ENCODE peak calls at places on chromosomes 5 and 9, in eight cellular contexts. I, X, J, Q, Z, D, A and K are unnamed samples.

GRCh38 chr5:117682416-117682815 is 1107.8 kb upstream of the SEMA6A start:
- DNase-seq in I (no peak), Z (no peak), J (peak), A (no peak), Q (no peak), D (no peak), X (no peak), K (no peak)

GRCh38 chr5:112917453-112918005 is 4.5 kb downstream of the REEP5 start:
- DNase-seq in X (no peak), D (no peak), Q (no peak), I (no peak), J (peak), A (no peak), Z (no peak), K (no peak)

GRCh38 chr9:36165766-36166149 is 3.4 kb upstream of the CCIN start:
- DNase-seq in Q (peak), I (peak), Z (peak), J (peak), A (no peak), X (no peak), D (no peak), K (no peak)

GRCh38 chr9:100087218-100087617 is 11.6 kb downstream of the ERP44 start:
- DNase-seq in Q (no peak), A (no peak), X (no peak), D (peak), I (peak), J (peak), Z (no peak), K (no peak)

GRCh38 chr5:68478306-68479091 is 262.9 kb downstream of the PIK3R1 start:
- DNase-seq in A (no peak), I (no peak), Q (peak), J (peak), X (no peak), Z (no peak), D (no peak), K (no peak)

GRCh38 chr5:55680353-55680752 is 31.8 kb downstream of the SLC38A9 start:
- DNase-seq in D (no peak), I (no peak), X (no peak), J (peak), A (no peak), Z (no peak), Q (no peak), K (no peak)

GRCh38 chr5:50889790-50890189 is 223.4 kb downstream of the PARP8 start:
- DNase-seq in J (no peak), Q (peak), A (no peak), I (no peak), X (no peak), D (no peak), Z (no peak), K (no peak)

GRCh38 chr9:90010793-90011192 is 406.0 kb downstream of the GADD45G start:
- DNase-seq in Z (no peak), A (no peak), X (no peak), I (no peak), D (no peak), J (no peak), Q (no peak), K (no peak)

GRCh38 chr5:107772418-107773310 is 101.9 kb upstream of the EFNA5 start:
- DNase-seq in Z (no peak), J (no peak), Q (no peak), D (no peak), X (no peak), I (peak), A (no peak), K (no peak)

GRCh38 chr5:90747693-90748092 is 189.1 kb downstream of the ADGRV1 start:
- DNase-seq in D (no peak), X (no peak), Q (no peak), I (no peak), Z (peak), J (peak), A (peak), K (no peak)

GRCh38 chr5:148759101-148759500 is 67.3 kb upstream of the ADRB2 start:
- DNase-seq in A (no peak), X (no peak), D (no peak), Z (no peak), J (no peak), I (no peak), Q (no peak), K (no peak)

GRCh38 chr9:89655990-89656657 is 51.3 kb downstream of the GADD45G start:
- DNase-seq in Z (no peak), J (no peak), Q (no peak), D (no peak), A (no peak), I (no peak), X (no peak), K (no peak)

GRCh38 chr5:98722188-98722587 is 51.3 kb upstream of the RGMB start:
- DNase-seq in Q (no peak), Z (no peak), D (no peak), A (no peak), J (peak), I (no peak), X (no peak), K (no peak)

GRCh38 chr5:6831678-6832077 is 118.4 kb downstream of the TENT4A start:
- DNase-seq in D (no peak), I (no peak), A (no peak), Z (no peak), X (no peak), J (no peak), Q (no peak), K (no peak)

GRCh38 chr5:55636177-55636576 is 75.9 kb downstream of the SLC38A9 start:
- DNase-seq in D (no peak), A (no peak), Q (no peak), I (no peak), J (no peak), Z (no peak), X (no peak), K (no peak)

GRCh38 chr9:138112090-138112748 is 234.6 kb downstream of the CACNA1B start:
- DNase-seq in I (no peak), Z (no peak), A (no peak), J (no peak), D (no peak), X (no peak), Q (no peak), K (peak)

GRCh38 chr9:89892053-89892419 is 287.2 kb downstream of the GADD45G start:
- DNase-seq in X (no peak), D (no peak), Q (no peak), A (no peak), J (no peak), I (no peak), Z (no peak), K (no peak)

GRCh38 chr9:128393971-128394370 is 22.8 kb downstream of the URM1 start:
- DNase-seq in J (no peak), I (no peak), D (no peak), X (no peak), A (no peak), Z (no peak), Q (no peak), K (no peak)

GRCh38 chr5:148535190-148535589 is 119.1 kb downstream of the HTR4 start:
- DNase-seq in Z (no peak), D (no peak), X (no peak), I (no peak), J (no peak), A (no peak), Q (no peak), K (no peak)

GRCh38 chr9:96391021-96391765 is 7.7 kb upstream of the SLC35D2 start:
- DNase-seq in I (peak), J (no peak), A (no peak), X (no peak), Q (no peak), Z (no peak), D (no peak), K (no peak)

GRCh38 chr9:95190413-95190812 is 127.1 kb downstream of the FANCC start:
- DNase-seq in Z (no peak), Q (no peak), A (no peak), I (no peak), D (no peak), J (no peak), X (no peak), K (no peak)

GRCh38 chr9:137490532-137491186 is 31.5 kb upstream of the NSMF start:
- DNase-seq in D (no peak), Q (no peak), Z (no peak), X (no peak), J (no peak), I (no peak), A (no peak), K (no peak)

GRCh38 chr5:38595149-38595725 is 38.8 kb upstream of the LIFR start:
- DNase-seq in A (no peak), I (no peak), X (peak), J (peak), D (no peak), Q (peak), Z (no peak), K (no peak)

GRCh38 chr9:129550199-129550839 is 70.6 kb downstream of the C9orf50 start:
- DNase-seq in I (peak), Q (peak), J (peak), A (no peak), Z (peak), D (no peak), X (no peak), K (no peak)

GRCh38 chr9:99873531-99873930 is 32.9 kb upstream of the STX17 start:
- DNase-seq in Q (peak), I (no peak), D (no peak), Z (peak), A (peak), J (peak), X (peak), K (no peak)

DNA sequence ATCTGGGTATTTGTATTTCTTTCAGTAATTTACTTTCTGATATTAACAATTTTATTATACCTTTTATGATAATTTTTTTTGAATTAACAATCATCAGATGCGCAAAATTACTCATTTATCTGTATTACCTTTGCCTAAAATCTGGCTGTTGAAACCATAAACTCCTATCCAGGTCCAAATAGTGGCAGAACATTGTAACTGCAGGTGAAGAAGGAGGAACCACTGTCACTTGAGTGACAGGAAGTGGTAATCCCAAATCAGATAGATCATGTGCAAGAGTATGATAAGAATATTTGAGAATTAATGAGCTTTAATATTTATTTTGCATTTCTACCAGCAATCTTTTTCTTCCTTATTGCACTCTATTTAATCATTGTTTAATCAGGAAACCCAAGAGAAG is 139.3 kb upstream of the TLE4 start:
- DNase-seq in X (no peak), D (no peak), A (no peak), Q (no peak), Z (no peak), I (no peak), J (no peak), K (no peak)
- TF ChIP-seq CTCF in X (no peak), D (peak), A (no peak), Q (peak), Z (peak), I (no peak), J (no peak), K (no peak)

GRCh38 chr9:127204771-127205470 is 59.7 kb upstream of the GARNL3 start:
- DNase-seq in D (no peak), Z (peak), Q (peak), I (no peak), X (no peak), A (no peak), J (no peak), K (no peak)
- TF ChIP-seq CTCF in D (peak), Z (no peak), Q (peak), I (no peak), X (peak), A (peak), J (no peak), K (no peak)

GRCh38 chr5:34916518-34916917 is 1.0 kb downstream of the BRIX1 start:
- DNase-seq in Z (no peak), X (no peak), I (no peak), D (no peak), J (no peak), A (no peak), Q (no peak), K (no peak)

GRCh38 chr5:34914671-34915138 is 599 bp downstream of the RAD1 start:
- DNase-seq in Q (peak), A (no peak), X (no peak), D (no peak), Z (no peak), I (no peak), J (peak), K (no peak)

GRCh38 chr5:34915856-34916192 is 313 bp downstream of the BRIX1 start:
- DNase-seq in J (peak), Z (peak), Q (no peak), A (no peak), I (no peak), X (no peak), D (no peak), K (no peak)

GRCh38 chr5:34913072-34913471 is 2.2 kb downstream of the RAD1 start:
- DNase-seq in Z (no peak), D (no peak), Q (peak), A (no peak), I (no peak), X (peak), J (peak), K (no peak)

GRCh38 chr5:34915139-34915855 is at the start of the genes BRIX1 and RAD1:
- DNase-seq in Q (peak), A (peak), I (peak), D (peak), X (peak), J (peak), Z (peak), K (peak)
- TF ChIP-seq CTCF in Q (peak), A (peak), I (no peak), D (no peak), X (no peak), J (peak), Z (no peak), K (no peak)

GRCh38 chr9:33785914-33786313 is 9.4 kb upstream of the PRSS3 start:
- DNase-seq in Q (peak), A (no peak), X (no peak), J (peak), D (no peak), Z (no peak), I (no peak), K (no peak)

GRCh38 chr9:33791117-33791516 is 4.2 kb upstream of the PRSS3 start:
- DNase-seq in I (peak), X (no peak), Z (no peak), Q (peak), D (no peak), J (peak), A (no peak), K (no peak)

GRCh38 chr9:33782395-33783152 is 12.8 kb upstream of the PRSS3 start:
- DNase-seq in I (peak), A (no peak), Q (no peak), Z (no peak), D (no peak), X (peak), J (peak), K (no peak)

GRCh38 chr9:33787839-33788238 is 7.5 kb upstream of the PRSS3 start:
- DNase-seq in D (no peak), X (no peak), Q (no peak), A (no peak), J (no peak), I (no peak), Z (no peak), K (no peak)
- TF ChIP-seq CTCF in D (peak), X (no peak), Q (peak), A (no peak), J (no peak), I (no peak), Z (no peak), K (peak)

GRCh38 chr5:140072812-140073211 is 29.7 kb upstream of the NRG2 start:
- DNase-seq in Q (no peak), J (no peak), X (no peak), I (no peak), Z (no peak), A (no peak), D (no peak), K (no peak)

GRCh38 chr5:140076142-140076541 is 33.0 kb upstream of the NRG2 start:
- DNase-seq in Z (no peak), I (no peak), X (no peak), D (no peak), A (no peak), Q (no peak), J (no peak), K (no peak)

GRCh38 chr5:140073296-140073695 is 30.2 kb upstream of the NRG2 start:
- DNase-seq in D (no peak), Q (peak), X (no peak), A (no peak), I (peak), J (peak), Z (peak), K (peak)

GRCh38 chr5:140076788-140077187 is 33.7 kb upstream of the NRG2 start:
- DNase-seq in X (no peak), D (no peak), Q (no peak), Z (no peak), I (no peak), A (no peak), J (no peak), K (no peak)

GRCh38 chr5:140075371-140075770 is 32.3 kb upstream of the NRG2 start:
- DNase-seq in A (no peak), J (peak), X (no peak), Q (peak), Z (peak), D (no peak), I (no peak), K (no peak)
- TF ChIP-seq CTCF in A (peak), J (no peak), X (peak), Q (peak), Z (peak), D (peak), I (no peak), K (no peak)

GRCh38 chr9:87107072-87107471 is 159.8 kb upstream of the GAS1 start:
- DNase-seq in X (no peak), I (peak), A (peak), Q (no peak), Z (peak), D (no peak), J (no peak), K (no peak)
- TF ChIP-seq CTCF in X (no peak), I (no peak), A (peak), Q (peak), Z (no peak), D (peak), J (no peak), K (no peak)

GRCh38 chr5:157366741-157367684 is 93.0 kb upstream of the NIPAL4 start:
- DNase-seq in I (peak), Q (peak), J (peak), X (peak), D (no peak), Z (no peak), A (no peak), K (no peak)
- TF ChIP-seq CTCF in I (peak), Q (peak), J (peak), X (peak), D (no peak), Z (no peak), A (peak), K (no peak)